ENCODE peak calls at places on chromosomes 2 and 18, in ten cellular contexts. A, E, Q, J, S, R, V, C, X and Z are unnamed samples.

GRCh38 chr2:181165199-181165868 is 184.9 kb downstream of the UBE2E3 start:
- DNase-seq in Q (no peak), J (no peak), C (no peak), S (no peak), V (no peak), R (no peak), A (no peak), E (no peak), X (no peak), Z (no peak)

GRCh38 chr2:108607706-108608301 is 73.5 kb downstream of the LIMS1 start:
- DNase-seq in E (peak; percentile 41), J (peak; percentile 58), C (peak; percentile 18), A (no peak), R (no peak), X (no peak), Q (no peak), S (peak; percentile 42), V (no peak), Z (no peak)

GRCh38 chr2:70664525-70664924 is 103.5 kb downstream of the ADD2 start:
- DNase-seq in C (no peak), A (no peak), X (no peak), V (no peak), E (no peak), J (no peak), S (no peak), R (no peak), Q (peak; percentile 12), Z (no peak)

GRCh38 chr2:151730242-151730975 is 3.9 kb downstream of the NEB start:
- DNase-seq in C (no peak), Q (no peak), V (no peak), S (peak; percentile 20), A (peak; percentile 5), E (peak; percentile 71), J (peak; percentile 11), X (no peak), R (no peak), Z (no peak)

GRCh38 chr2:27322301-27322765 is 564 bp downstream of the MPV17 start:
- DNase-seq in S (peak; percentile 50), X (no peak), R (no peak), J (peak; percentile 25), A (no peak), V (no peak), Q (no peak), E (peak; percentile 17), C (peak; percentile 12), Z (no peak)

GRCh38 chr2:180910831-180911665 is 69.4 kb upstream of the UBE2E3 start:
- DNase-seq in C (no peak), S (no peak), J (no peak), Q (peak; percentile 40), E (peak; percentile 13), X (no peak), A (no peak), V (no peak), R (no peak), Z (no peak)

GRCh38 chr2:29723255-29724001 is 198.0 kb downstream of the ALK start:
- DNase-seq in X (no peak), C (no peak), J (no peak), R (no peak), V (no peak), S (peak; percentile 58), A (no peak), E (no peak), Q (no peak), Z (no peak)

GRCh38 chr2:222076978-222077690 is 221.7 kb downstream of the PAX3 start:
- DNase-seq in A (no peak), E (peak; percentile 49), S (no peak), X (no peak), R (no peak), J (peak; percentile 14), V (no peak), Q (no peak), C (no peak), Z (no peak)

GRCh38 chr2:43387092-43388062 is 161.0 kb upstream of the ZFP36L2 start:
- DNase-seq in E (peak; percentile 60), S (peak; percentile 47), A (no peak), V (no peak), X (no peak), R (no peak), Q (no peak), C (no peak), J (peak; percentile 83), Z (no peak)

GRCh38 chr2:128320609-128321420 is 2.1 kb upstream of the HS6ST1 start:
- DNase-seq in C (no peak), A (no peak), Q (no peak), R (no peak), V (no peak), S (peak; percentile 19), E (no peak), X (no peak), J (no peak), Z (peak; percentile 76)

GRCh38 chr2:205086689-205087088 is 541.4 kb downstream of the PARD3B start:
- DNase-seq in R (no peak), X (no peak), C (no peak), A (peak; percentile 13), S (no peak), V (no peak), J (peak; percentile 34), Q (no peak), E (peak; percentile 17), Z (no peak)

GRCh38 chr2:85410584-85411404 is 628 bp upstream of the CAPG start:
- DNase-seq in R (no peak), V (no peak), X (no peak), J (no peak), A (no peak), S (no peak), C (no peak), E (peak; percentile 32), Q (no peak), Z (no peak)

GRCh38 chr2:100056478-100056877 is 85.9 kb downstream of the AFF3 start:
- DNase-seq in J (peak; percentile 89), V (no peak), A (peak; percentile 17), S (no peak), Q (no peak), X (no peak), R (no peak), C (no peak), E (peak; percentile 3), Z (no peak)

GRCh38 chr2:200860092-200860795 is 4.2 kb downstream of the CLK1 start:
- DNase-seq in A (no peak), Q (no peak), S (no peak), R (no peak), E (peak; percentile 37), J (peak; percentile 26), X (no peak), C (peak; percentile 28), V (no peak), Z (no peak)

GRCh38 chr2:45825001-45825651 is 173.7 kb downstream of the PRKCE start:
- DNase-seq in X (no peak), J (no peak), V (no peak), Q (no peak), E (peak; percentile 52), S (no peak), C (no peak), A (no peak), R (no peak), Z (no peak)

GRCh38 chr2:96694816-96695455 is 44.9 kb downstream of the LMAN2L start:
- DNase-seq in E (no peak), C (no peak), A (no peak), J (no peak), R (no peak), V (no peak), X (no peak), S (no peak), Q (no peak), Z (peak; percentile 71)

GRCh38 chr2:105744091-105744908 is 412 bp upstream of the NCK2 start:
- DNase-seq in R (no peak), Q (no peak), V (no peak), S (peak; percentile 91), A (no peak), E (peak; percentile 54), C (peak; percentile 30), J (peak; percentile 62), X (no peak), Z (peak; percentile 84)

GRCh38 chr2:200453142-200453852 is 56.6 kb downstream of the KCTD18 start:
- DNase-seq in Q (no peak), A (no peak), V (no peak), J (no peak), C (no peak), E (no peak), R (no peak), X (no peak), S (no peak), Z (no peak)

GRCh38 chr2:239979243-239980023 is 45.7 kb downstream of the NDUFA10 start:
- DNase-seq in V (peak; percentile 31), X (no peak), A (no peak), S (no peak), C (peak; percentile 76), E (peak; percentile 38), R (no peak), Q (peak; percentile 88), J (peak; percentile 16), Z (no peak)

GRCh38 chr18:55106466-55106865 is 147.2 kb upstream of the CCDC68 start:
- DNase-seq in S (no peak), R (no peak), C (no peak), E (no peak), X (no peak), J (no peak), V (no peak), A (no peak), Q (no peak), Z (no peak)